ENCODE peak calls at places on chromosomes 1 and 21, in four cellular contexts. One of them, this sample, is unnamed.

GRCh38 chr21:42533306-42533962 is 19.8 kb downstream of the SLC37A1 start:
- DNase-seq in uterus: no peak
- DNase-seq in pancreas: no peak
- DNase-seq in BJ: no peak
- DNase-seq in this sample: no peak

GRCh38 chr1:206455681-206456344 is 14.5 kb upstream of the IKBKE start:
- DNase-seq in uterus: no peak
- DNase-seq in pancreas: no peak
- DNase-seq in BJ: no peak
- DNase-seq in this sample: no peak

GRCh38 chr1:1157426-1157913 is 16.2 kb upstream of the TTLL10 start:
- DNase-seq in uterus: peak; percentile 83
- DNase-seq in pancreas: peak; percentile 90
- DNase-seq in BJ: peak; percentile 61
- DNase-seq in this sample: peak; percentile 94

GRCh38 chr1:31510304-31510703 is 66.0 kb upstream of the TINAGL1 start:
- DNase-seq in uterus: no peak
- DNase-seq in pancreas: no peak
- DNase-seq in BJ: no peak
- DNase-seq in this sample: no peak

GRCh38 chr1:178869114-178869697 is 1.7 kb downstream of the ANGPTL1 start:
- DNase-seq in uterus: no peak
- DNase-seq in pancreas: no peak
- DNase-seq in BJ: peak; percentile 21
- DNase-seq in this sample: no peak

GRCh38 chr1:22618056-22618455 is 18.4 kb upstream of the C1QA start:
- DNase-seq in uterus: no peak
- DNase-seq in pancreas: no peak
- DNase-seq in BJ: no peak
- DNase-seq in this sample: no peak

GRCh38 chr1:12620142-12620865 is 2.3 kb upstream of the DHRS3 start:
- DNase-seq in uterus: no peak
- DNase-seq in pancreas: no peak
- DNase-seq in BJ: no peak
- DNase-seq in this sample: no peak

GRCh38 chr1:145545055-145545454 is 62.7 kb upstream of the GPR89A start:
- DNase-seq in uterus: no peak
- DNase-seq in pancreas: no peak
- DNase-seq in BJ: no peak
- DNase-seq in this sample: no peak

GRCh38 chr1:157132602-157133167 is 5.5 kb downstream of the ETV3 start:
- DNase-seq in uterus: no peak
- DNase-seq in pancreas: no peak
- DNase-seq in BJ: no peak
- DNase-seq in this sample: no peak

GRCh38 chr1:157132111-157132510 is 6.1 kb downstream of the ETV3 start:
- DNase-seq in uterus: no peak
- DNase-seq in pancreas: no peak
- DNase-seq in BJ: no peak
- DNase-seq in this sample: no peak

GRCh38 chr1:157134442-157134841 is 3.8 kb downstream of the ETV3 start:
- DNase-seq in uterus: no peak
- DNase-seq in pancreas: no peak
- DNase-seq in BJ: no peak
- DNase-seq in this sample: no peak

GRCh38 chr1:157135070-157135469 is 3.1 kb downstream of the ETV3 start:
- DNase-seq in uterus: no peak
- DNase-seq in pancreas: no peak
- DNase-seq in BJ: no peak
- DNase-seq in this sample: no peak

DNA sequence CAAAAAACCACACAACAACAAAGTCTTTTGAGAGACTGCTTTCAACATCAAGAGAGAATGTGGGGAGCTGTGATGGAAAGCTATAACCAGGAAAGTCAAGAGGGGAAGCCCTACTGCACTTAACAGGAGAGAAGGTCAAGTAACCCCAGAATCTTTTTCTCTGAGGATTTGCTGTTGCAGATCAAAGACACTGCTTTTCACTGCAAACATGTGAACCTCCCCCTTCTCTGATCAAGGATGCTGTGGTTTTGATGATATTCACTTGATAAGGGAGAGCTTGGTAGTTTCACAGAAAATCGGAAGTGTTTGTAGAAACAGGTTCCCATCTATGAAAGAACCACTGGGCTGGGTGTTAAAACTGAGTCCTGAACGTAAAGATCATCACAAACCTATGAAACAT is 4.8 kb downstream of the ETV3 start:
- DNase-seq in uterus: no peak
- DNase-seq in pancreas: no peak
- DNase-seq in BJ: no peak
- DNase-seq in this sample: no peak
- H3K36me3 ChIP-seq in uterus: no peaks in the 10 kb centered on the region
- H3K36me3 ChIP-seq in pancreas: peaks cover 36% of the 10 kb centered on the region
- H3K36me3 ChIP-seq in BJ: peaks cover 6% of the 10 kb centered on the region
- H3K36me3 ChIP-seq in this sample: peaks cover 7% of the 10 kb centered on the region

GRCh38 chr1:27356628-27357280 is 10.0 kb downstream of the MAP3K6 start:
- DNase-seq in uterus: no peak
- DNase-seq in pancreas: peak; percentile 39
- DNase-seq in BJ: no peak
- DNase-seq in this sample: no peak
- H3K4me3 ChIP-seq in uterus: no peak overlapping the region
- H3K4me3 ChIP-seq in pancreas: no peak overlapping the region
- H3K4me3 ChIP-seq in BJ: no peak overlapping the region
- H3K4me3 ChIP-seq in this sample: no peak overlapping the region

GRCh38 chr1:36225298-36225899 is 1.2 kb downstream of the THRAP3 start:
- DNase-seq in uterus: no peak
- DNase-seq in pancreas: no peak
- DNase-seq in BJ: no peak
- DNase-seq in this sample: no peak

GRCh38 chr1:36236302-36236701 is 12.1 kb downstream of the THRAP3 start:
- DNase-seq in uterus: no peak
- DNase-seq in pancreas: no peak
- DNase-seq in BJ: no peak
- DNase-seq in this sample: no peak

GRCh38 chr1:36232212-36233031 is 8.2 kb downstream of the THRAP3 start:
- DNase-seq in uterus: no peak
- DNase-seq in pancreas: no peak
- DNase-seq in BJ: no peak
- DNase-seq in this sample: no peak

DNA sequence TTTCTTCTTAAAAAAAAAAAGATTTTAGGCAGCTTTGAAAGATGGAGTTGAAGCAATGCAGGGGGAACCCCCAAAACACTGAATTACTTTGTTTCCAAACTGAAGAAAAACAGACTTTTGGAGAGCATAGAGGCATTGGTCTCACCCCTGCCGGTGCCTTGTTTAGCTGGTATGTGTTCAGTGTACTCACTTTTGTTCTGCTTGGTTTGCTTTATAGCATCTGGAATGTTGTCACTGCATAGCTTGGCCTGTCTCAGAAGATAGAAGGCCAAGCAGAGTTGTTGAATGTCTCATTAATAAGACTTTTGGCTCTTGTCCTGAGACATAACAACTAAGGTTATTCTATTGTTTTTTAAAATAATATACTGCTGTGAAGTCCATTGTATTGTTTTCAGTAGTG is 6.9 kb downstream of the THRAP3 start:
- DNase-seq in uterus: no peak
- DNase-seq in pancreas: no peak
- DNase-seq in BJ: no peak
- DNase-seq in this sample: no peak
- H3K36me3 ChIP-seq in uterus: no peaks in the 10 kb centered on the region
- H3K36me3 ChIP-seq in pancreas: peaks cover 14% of the 10 kb centered on the region
- H3K36me3 ChIP-seq in BJ: peaks cover 5% of the 10 kb centered on the region
- H3K36me3 ChIP-seq in this sample: no peaks in the 10 kb centered on the region

DNA sequence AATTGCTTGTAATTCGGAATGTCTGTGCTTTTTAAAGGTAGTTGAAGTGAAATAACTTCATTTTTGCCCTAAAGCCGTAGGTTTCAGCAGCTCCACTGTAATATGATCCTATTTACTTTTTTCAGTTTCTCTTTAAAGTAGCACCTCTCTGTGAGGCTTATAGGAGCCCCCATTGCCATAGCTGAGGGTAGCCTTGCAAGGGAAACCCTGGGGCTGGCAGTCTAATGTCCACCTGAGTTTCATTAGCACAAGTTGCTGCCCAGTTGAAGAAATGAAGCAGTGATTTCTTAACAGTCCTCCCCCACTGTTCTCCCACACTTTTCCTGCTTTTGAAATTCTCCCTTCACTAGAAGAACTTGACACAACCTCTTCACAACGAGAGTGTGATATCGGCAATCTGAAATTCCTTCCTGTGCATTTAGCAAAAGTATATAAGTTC is 1.5 kb downstream of the HMCN1 start:
- DNase-seq in uterus: no peak
- DNase-seq in pancreas: no peak
- DNase-seq in BJ: no peak
- DNase-seq in this sample: no peak
- H3K4me3 ChIP-seq in uterus: peak overlapping the region; percentile 20
- H3K4me3 ChIP-seq in pancreas: no peak overlapping the region
- H3K4me3 ChIP-seq in BJ: peak overlapping the region; percentile 52
- H3K4me3 ChIP-seq in this sample: peak overlapping the region; percentile 99

DNA sequence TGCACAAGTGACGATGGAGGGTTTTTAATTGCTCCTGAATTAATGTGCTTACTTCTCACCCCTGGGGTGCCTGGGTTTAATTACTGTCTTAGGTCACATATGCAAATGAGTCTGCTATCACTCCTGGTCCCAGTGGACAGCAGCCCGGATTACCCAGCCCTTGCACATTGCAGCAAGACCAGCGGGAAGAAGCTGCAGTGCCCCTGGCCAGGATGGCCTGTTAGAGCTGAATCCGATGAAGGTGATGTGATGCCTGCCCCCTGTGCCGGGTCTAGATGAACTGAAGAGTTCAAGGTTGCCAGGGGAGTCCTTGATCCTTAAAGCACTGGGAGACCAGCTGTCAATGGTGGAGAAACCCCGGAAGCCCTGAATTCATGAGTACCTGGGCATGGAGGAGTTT is 24.2 kb downstream of the ENO1 start:
- DNase-seq in uterus: no peak
- DNase-seq in pancreas: no peak
- DNase-seq in BJ: no peak
- DNase-seq in this sample: no peak
- H3K36me3 ChIP-seq in uterus: no peaks in the 10 kb centered on the region
- H3K36me3 ChIP-seq in pancreas: no peaks in the 10 kb centered on the region
- H3K36me3 ChIP-seq in BJ: peaks cover 3% of the 10 kb centered on the region
- H3K36me3 ChIP-seq in this sample: peaks cover 2% of the 10 kb centered on the region

DNA sequence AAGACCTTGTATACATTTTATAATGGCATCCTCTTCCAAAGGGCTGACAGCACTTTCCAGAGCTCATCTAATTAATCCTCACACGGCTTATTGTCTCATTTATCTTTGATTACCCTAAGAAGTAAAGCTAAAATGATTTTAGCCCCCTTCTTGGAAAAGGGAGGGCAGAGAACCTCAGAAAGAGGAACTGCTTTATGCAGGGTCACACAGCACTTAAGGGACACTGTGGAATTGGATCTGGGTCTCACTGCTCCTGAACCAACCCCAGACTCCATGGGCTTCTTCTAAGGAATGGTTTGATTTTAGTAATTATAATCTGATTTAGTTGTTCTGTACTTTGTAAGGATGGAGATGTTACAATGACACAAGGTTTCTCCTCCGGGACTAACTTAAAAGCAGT is 3.2 kb downstream of the BRINP2 start:
- DNase-seq in uterus: no peak
- DNase-seq in pancreas: no peak
- DNase-seq in BJ: no peak
- DNase-seq in this sample: no peak
- H3K4me3 ChIP-seq in uterus: no peak overlapping the region
- H3K4me3 ChIP-seq in pancreas: no peak overlapping the region
- H3K4me3 ChIP-seq in BJ: no peak overlapping the region
- H3K4me3 ChIP-seq in this sample: no peak overlapping the region

GRCh38 chr1:225828706-225829344 is 18.9 kb downstream of the EPHX1 start:
- DNase-seq in uterus: no peak
- DNase-seq in pancreas: no peak
- DNase-seq in BJ: no peak
- DNase-seq in this sample: peak; percentile 30

GRCh38 chr1:225835752-225836151 is 25.8 kb downstream of the EPHX1 start:
- DNase-seq in uterus: peak; percentile 57
- DNase-seq in pancreas: peak; percentile 76
- DNase-seq in BJ: no peak
- DNase-seq in this sample: peak; percentile 74

GRCh38 chr1:225827076-225827475 is 17.2 kb downstream of the EPHX1 start:
- DNase-seq in uterus: no peak
- DNase-seq in pancreas: no peak
- DNase-seq in BJ: no peak
- DNase-seq in this sample: peak; percentile 45

GRCh38 chr1:225834417-225835329 is 24.7 kb downstream of the EPHX1 start:
- DNase-seq in uterus: peak; percentile 72
- DNase-seq in pancreas: peak; percentile 56
- DNase-seq in BJ: peak; percentile 39
- DNase-seq in this sample: peak; percentile 84

DNA sequence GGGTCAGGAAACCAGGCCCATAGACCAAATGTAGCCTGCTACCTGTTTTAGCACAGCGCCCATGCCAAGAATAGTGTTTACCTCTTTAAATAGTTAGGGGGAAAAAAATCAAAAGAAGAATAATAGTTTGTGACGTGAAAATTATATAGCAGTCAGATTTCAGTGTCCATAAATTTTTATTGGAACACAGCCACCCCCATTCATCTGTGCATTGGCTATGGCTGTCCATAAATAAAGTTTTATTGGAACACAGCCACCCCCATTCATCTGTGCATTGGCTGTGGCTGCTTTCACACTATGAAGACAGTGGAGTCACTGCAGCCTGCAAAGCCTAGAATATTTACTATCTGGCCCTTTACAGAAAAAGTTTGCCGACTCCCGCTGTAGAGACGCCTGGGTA is 20.9 kb downstream of the EPHX1 start:
- DNase-seq in uterus: no peak
- DNase-seq in pancreas: no peak
- DNase-seq in BJ: no peak
- DNase-seq in this sample: peak; percentile 15
- H3K36me3 ChIP-seq in uterus: no peaks in the 10 kb centered on the region
- H3K36me3 ChIP-seq in pancreas: peaks cover 43% of the 10 kb centered on the region
- H3K36me3 ChIP-seq in BJ: no peaks in the 10 kb centered on the region
- H3K36me3 ChIP-seq in this sample: no peaks in the 10 kb centered on the region

DNA sequence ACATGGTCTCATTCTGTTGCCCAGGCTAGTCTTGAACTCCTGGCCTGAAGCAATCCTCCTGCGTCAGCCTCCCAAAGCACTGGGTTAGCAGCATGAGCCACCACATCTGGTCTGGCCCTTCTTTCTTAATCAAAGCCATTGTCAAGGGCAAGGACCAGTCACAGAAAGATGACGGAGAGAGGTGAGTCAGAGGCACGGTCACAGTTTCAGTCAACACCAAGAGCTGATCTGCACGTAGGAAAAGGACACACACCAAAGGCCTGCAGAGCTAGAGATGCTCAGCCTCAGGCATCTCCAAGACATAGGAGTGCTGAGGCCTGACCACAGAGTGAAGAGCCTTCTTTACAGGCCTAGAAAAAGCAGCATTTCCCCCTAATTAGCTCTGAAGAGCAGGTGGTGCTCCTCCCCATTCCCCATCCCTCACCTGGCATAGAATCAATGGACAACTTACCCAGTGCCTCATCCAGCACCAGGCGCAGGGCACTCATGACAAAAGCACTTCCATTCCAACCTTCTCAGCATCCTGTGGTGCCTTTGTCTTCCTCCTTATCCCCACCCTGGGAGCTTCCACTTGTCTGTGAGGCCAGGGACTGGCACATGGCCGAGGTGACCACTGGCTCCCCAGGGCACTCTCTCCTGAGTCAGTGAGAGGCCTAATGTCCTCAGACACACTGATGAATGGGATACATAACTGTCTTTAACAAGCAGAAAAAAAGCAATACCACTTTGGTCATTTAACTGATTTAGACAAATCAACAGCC is 139.8 kb downstream of the AJAP1 start:
- DNase-seq in uterus: no peak
- DNase-seq in pancreas: no peak
- DNase-seq in BJ: no peak
- DNase-seq in this sample: no peak
- H3K4me3 ChIP-seq in uterus: no peak overlapping the region
- H3K4me3 ChIP-seq in pancreas: no peak overlapping the region
- H3K4me3 ChIP-seq in BJ: no peak overlapping the region
- H3K4me3 ChIP-seq in this sample: no peak overlapping the region

This sample was measured in aorta.